ENCODE peak calls at places on chromosomes 6 and 20, in six cellular contexts. T, X, I, L, W and F are unnamed samples.

GRCh38 chr6:106488494-106489369 is 128.2 kb downstream of the CRYBG1 start:
- DNase-seq in T (no peak), X (no peak), I (no peak), L (no peak), W (peak; percentile 22), F (no peak)

GRCh38 chr6:43278524-43279078 is 19.5 kb upstream of the SLC22A7 start:
- DNase-seq in T (no peak), X (no peak), I (no peak), L (no peak), W (peak; percentile 19), F (no peak)

GRCh38 chr6:7566031-7566556 is 23.9 kb upstream of the SNRNP48 start:
- DNase-seq in T (no peak), X (no peak), I (no peak), L (no peak), W (no peak), F (no peak)

GRCh38 chr6:119979862-119980261 is 630.3 kb upstream of the MAN1A1 start:
- DNase-seq in T (no peak), X (no peak), I (peak; percentile 33), L (no peak), W (peak; percentile 41), F (no peak)

GRCh38 chr6:157325069-157325805 is 1.9 kb upstream of the TMEM242 start:
- DNase-seq in T (no peak), X (no peak), I (no peak), L (no peak), W (no peak), F (no peak)

GRCh38 chr20:50169329-50169823 is 15.9 kb upstream of the PEDS1 start:
- DNase-seq in T (peak; percentile 86), X (peak; percentile 71), I (peak; percentile 82), L (peak; percentile 87), W (peak; percentile 99), F (peak; percentile 53)

GRCh38 chr6:83067448-83068413 is at the start of gene DOP1A:
- DNase-seq in T (peak; percentile 97), X (peak; percentile 96), I (peak; percentile 92), L (peak; percentile 100), W (peak; percentile 93), F (peak; percentile 51)

GRCh38 chr6:159156089-159156488 is 13.1 kb upstream of the FNDC1 start:
- DNase-seq in T (no peak), X (no peak), I (no peak), L (no peak), W (no peak), F (no peak)

GRCh38 chr6:11830105-11830504 is 51.5 kb upstream of the ADTRP start:
- DNase-seq in T (no peak), X (no peak), I (no peak), L (no peak), W (no peak), F (no peak)

GRCh38 chr6:87766211-87766610 is 64.2 kb upstream of the AKIRIN2 start:
- DNase-seq in T (no peak), X (no peak), I (peak; percentile 13), L (no peak), W (no peak), F (no peak)

GRCh38 chr20:57398231-57398821 is 7.1 kb downstream of the RBM38 start:
- DNase-seq in T (peak; percentile 94), X (peak; percentile 64), I (no peak), L (peak; percentile 98), W (no peak), F (no peak)

GRCh38 chr6:111357680-111358079 is 125.3 kb downstream of the REV3L start:
- DNase-seq in T (no peak), X (no peak), I (no peak), L (no peak), W (no peak), F (no peak)

GRCh38 chr6:111356551-111356950 is 126.5 kb downstream of the REV3L start:
- DNase-seq in T (no peak), X (no peak), I (no peak), L (no peak), W (no peak), F (no peak)

GRCh38 chr6:111358454-111358853 is 124.6 kb downstream of the REV3L start:
- DNase-seq in T (no peak), X (no peak), I (no peak), L (no peak), W (peak; percentile 73), F (no peak)

GRCh38 chr6:111367393-111368088 is 115.5 kb downstream of the REV3L start:
- DNase-seq in T (no peak), X (no peak), I (peak; percentile 37), L (no peak), W (no peak), F (no peak)

GRCh38 chr6:111361648-111362047 is 121.4 kb downstream of the REV3L start:
- DNase-seq in T (no peak), X (peak; percentile 22), I (peak; percentile 51), L (no peak), W (peak; percentile 48), F (no peak)
- TF ChIP-seq CTCF in T (peak; percentile 23), X (peak; percentile 52), I (peak; percentile 63), L (peak; percentile 19), W (peak; percentile 62), F (peak; percentile 46)

GRCh38 chr6:25013249-25013648 is 77.5 kb upstream of the RIPOR2 start:
- DNase-seq in T (no peak), X (no peak), I (no peak), L (no peak), W (no peak), F (no peak)
- TF ChIP-seq CTCF in T (no peak), X (no peak), I (no peak), L (no peak), W (peak; percentile 52), F (no peak)

GRCh38 chr6:72639920-72640621 is 18.2 kb downstream of the KCNQ5 start:
- DNase-seq in T (no peak), X (no peak), I (no peak), L (no peak), W (no peak), F (no peak)
- TF ChIP-seq CTCF in T (no peak), X (no peak), I (no peak), L (no peak), W (no peak), F (peak; percentile 8)

GRCh38 chr20:62780204-62780603 is 16.1 kb upstream of the MRGBP start:
- DNase-seq in T (no peak), X (no peak), I (no peak), L (no peak), W (no peak), F (no peak)

GRCh38 chr20:62779417-62779685 is 16.9 kb upstream of the MRGBP start:
- DNase-seq in T (no peak), X (no peak), I (no peak), L (no peak), W (no peak), F (no peak)

GRCh38 chr20:62777528-62777830 is 18.8 kb upstream of the MRGBP start:
- DNase-seq in T (no peak), X (no peak), I (no peak), L (no peak), W (no peak), F (no peak)

GRCh38 chr20:62778058-62778457 is 18.2 kb upstream of the MRGBP start:
- DNase-seq in T (no peak), X (no peak), I (no peak), L (no peak), W (no peak), F (no peak)

DNA sequence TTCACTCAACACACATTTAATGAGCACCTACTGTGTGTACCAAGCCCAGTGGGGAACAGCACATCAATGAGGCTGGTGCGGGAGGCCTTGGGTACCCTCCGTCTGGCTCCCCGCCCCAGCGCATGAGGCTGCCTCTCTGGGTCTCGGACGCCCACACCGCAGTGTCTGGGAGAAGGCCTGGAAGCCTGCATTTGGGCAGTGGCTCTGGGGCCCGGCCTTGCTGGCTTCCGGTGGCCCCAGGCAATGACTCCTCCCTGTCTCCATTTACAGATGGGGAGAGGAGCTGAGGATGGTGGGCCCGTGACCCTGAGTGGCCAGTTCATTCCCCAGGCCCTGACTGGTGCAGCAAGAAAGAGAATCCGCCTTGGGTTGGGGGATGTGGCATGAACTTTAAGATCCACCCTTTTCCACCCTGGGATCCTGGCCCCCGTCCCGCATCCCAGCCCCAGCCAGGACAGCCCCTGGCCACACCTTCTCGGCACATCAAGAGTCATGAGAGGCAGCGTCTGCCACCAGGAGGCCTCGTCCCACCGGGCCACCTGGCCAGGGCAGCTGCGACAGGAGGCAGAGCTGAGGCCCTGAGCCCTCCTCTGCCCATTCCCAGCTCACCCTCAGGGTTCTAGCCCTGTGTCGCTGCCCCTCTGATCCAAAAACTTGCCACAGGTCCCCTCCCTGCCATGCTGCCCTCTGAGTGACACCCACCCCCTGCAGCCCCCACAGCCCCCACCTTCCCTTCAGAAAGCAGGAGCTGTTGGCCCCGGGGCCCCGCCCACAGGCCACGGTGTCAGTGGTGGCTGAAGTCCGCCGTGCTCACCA is 17.5 kb upstream of the MRGBP start:
- DNase-seq in T (no peak), X (no peak), I (no peak), L (no peak), W (no peak), F (no peak)
- TF ChIP-seq CTCF in T (no peak), X (no peak), I (no peak), L (no peak), W (no peak), F (no peak)

GRCh38 chr6:63816979-63817436 is 181.4 kb downstream of the PHF3 start:
- DNase-seq in T (no peak), X (no peak), I (no peak), L (no peak), W (peak; percentile 21), F (no peak)
- TF ChIP-seq CTCF in T (no peak), X (no peak), I (peak; percentile 26), L (no peak), W (peak; percentile 45), F (no peak)

DNA sequence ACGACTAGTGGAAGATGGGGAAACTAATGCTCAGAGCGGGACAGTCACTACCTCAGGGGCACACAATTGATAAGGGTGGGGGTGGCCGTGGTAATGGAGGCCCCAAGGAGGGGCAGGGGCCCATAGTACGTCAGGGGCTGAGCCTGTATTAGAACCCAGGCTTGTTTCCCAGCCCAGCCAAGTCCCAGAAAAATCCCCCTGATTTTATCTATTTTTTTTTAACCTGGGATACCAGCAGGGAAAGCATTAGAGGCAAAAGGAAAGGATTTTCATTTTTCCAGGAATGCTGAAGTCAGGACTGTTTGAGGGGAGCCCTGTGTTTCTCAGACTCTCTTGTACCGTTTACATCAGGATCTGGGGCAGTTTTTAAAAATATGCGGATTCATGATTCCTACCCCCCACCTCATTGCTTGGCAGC is 382 bp downstream of the MYH7B start:
- DNase-seq in T (no peak), X (no peak), I (no peak), L (no peak), W (no peak), F (no peak)
- TF ChIP-seq CTCF in T (peak; percentile 23), X (no peak), I (no peak), L (peak; percentile 3), W (no peak), F (no peak)

GRCh38 chr20:17627101-17627950 is 54.7 kb downstream of the RRBP1 start:
- DNase-seq in T (no peak), X (no peak), I (no peak), L (peak; percentile 63), W (no peak), F (no peak)

GRCh38 chr20:17626217-17627007 is 55.6 kb downstream of the RRBP1 start:
- DNase-seq in T (no peak), X (no peak), I (no peak), L (peak; percentile 44), W (no peak), F (no peak)

GRCh38 chr20:17629025-17629424 is 53.0 kb downstream of the RRBP1 start:
- DNase-seq in T (no peak), X (no peak), I (no peak), L (peak; percentile 55), W (no peak), F (no peak)

GRCh38 chr20:17629678-17630089 is 52.4 kb downstream of the RRBP1 start:
- DNase-seq in T (no peak), X (no peak), I (no peak), L (peak; percentile 68), W (no peak), F (no peak)

GRCh38 chr20:17628101-17628841 is 53.8 kb downstream of the RRBP1 start:
- DNase-seq in T (no peak), X (no peak), I (no peak), L (peak; percentile 63), W (no peak), F (no peak)
- TF ChIP-seq CTCF in T (no peak), X (no peak), I (no peak), L (no peak), W (peak; percentile 21), F (no peak)